ENCODE peak calls at places on chromosome 10, in ten cellular contexts. V, L, C, I, P, H, U, N, Q and J are unnamed samples.

GRCh38 chr10:50641636-50642035 is 17.9 kb upstream of the SGMS1 start:
- DNase-seq in V (no peak), L (no peak), C (no peak), I (no peak), P (no peak), H (no peak), U (no peak), N (no peak), Q (no peak), J (no peak)

GRCh38 chr10:37733822-37734221 is 123.6 kb downstream of the ZNF248 start:
- DNase-seq in V (no peak), L (no peak), C (no peak), I (no peak), P (peak; percentile 14), H (no peak), U (no peak), N (no peak), Q (no peak), J (no peak)

GRCh38 chr10:77605466-77605865 is 32.1 kb downstream of the KCNMA1 start:
- DNase-seq in V (no peak), L (no peak), C (no peak), I (no peak), P (peak; percentile 47), H (no peak), U (no peak), N (no peak), Q (no peak), J (no peak)

GRCh38 chr10:34698979-34699378 is 116.1 kb downstream of the PARD3 start:
- DNase-seq in V (no peak), L (no peak), C (peak; percentile 22), I (no peak), P (peak; percentile 87), H (no peak), U (no peak), N (no peak), Q (no peak), J (peak; percentile 45)

GRCh38 chr10:119871881-119872609 is 598 bp downstream of the MCMBP start:
- DNase-seq in V (peak; percentile 55), L (peak; percentile 82), C (no peak), I (no peak), P (peak; percentile 32), H (peak; percentile 36), U (peak; percentile 77), N (peak; percentile 49), Q (peak; percentile 61), J (peak; percentile 58)

GRCh38 chr10:48937796-48938195 is 1.8 kb downstream of the LRRC18 start:
- DNase-seq in V (no peak), L (no peak), C (no peak), I (no peak), P (no peak), H (no peak), U (no peak), N (no peak), Q (no peak), J (no peak)

GRCh38 chr10:122331615-122332446 is 42.7 kb upstream of the PLEKHA1 start:
- DNase-seq in V (no peak), L (no peak), C (no peak), I (peak; percentile 72), P (no peak), H (no peak), U (no peak), N (no peak), Q (no peak), J (no peak)

GRCh38 chr10:15585303-15585715 is 134.4 kb downstream of the ITGA8 start:
- DNase-seq in V (no peak), L (peak; percentile 77), C (no peak), I (peak; percentile 17), P (peak; percentile 57), H (peak; percentile 60), U (peak; percentile 59), N (peak; percentile 1), Q (peak; percentile 21), J (peak; percentile 24)

GRCh38 chr10:110305767-110306451 is 1.2 kb upstream of the SMNDC1 start:
- DNase-seq in V (peak; percentile 35), L (peak; percentile 52), C (peak; percentile 71), I (peak; percentile 64), P (peak; percentile 88), H (no peak), U (no peak), N (peak; percentile 12), Q (peak; percentile 39), J (peak; percentile 93)

GRCh38 chr10:89891006-89891405 is 189.6 kb downstream of the KIF20B start:
- DNase-seq in V (no peak), L (no peak), C (no peak), I (no peak), P (no peak), H (no peak), U (no peak), N (no peak), Q (no peak), J (peak; percentile 41)

GRCh38 chr10:93445097-93445960 is 36.8 kb downstream of the MYOF start:
- DNase-seq in V (no peak), L (peak; percentile 94), C (peak; percentile 92), I (peak; percentile 48), P (peak; percentile 98), H (peak; percentile 58), U (peak; percentile 94), N (no peak), Q (no peak), J (peak; percentile 98)

GRCh38 chr10:125001313-125002043 is 59.6 kb downstream of the ZRANB1 start:
- DNase-seq in V (no peak), L (peak; percentile 72), C (no peak), I (peak; percentile 59), P (no peak), H (peak; percentile 35), U (no peak), N (no peak), Q (no peak), J (no peak)

GRCh38 chr10:86329896-86330680 is 36.5 kb downstream of the GRID1 start:
- DNase-seq in V (no peak), L (no peak), C (no peak), I (no peak), P (no peak), H (no peak), U (no peak), N (no peak), Q (no peak), J (no peak)

GRCh38 chr10:11875499-11876281 is 52.5 kb downstream of the PROSER2 start:
- DNase-seq in V (no peak), L (peak; percentile 93), C (no peak), I (no peak), P (peak; percentile 93), H (no peak), U (peak; percentile 95), N (no peak), Q (no peak), J (peak; percentile 87)

GRCh38 chr10:121831777-121832176 is 96.1 kb downstream of the ATE1 start:
- DNase-seq in V (no peak), L (no peak), C (no peak), I (no peak), P (no peak), H (no peak), U (no peak), N (no peak), Q (no peak), J (no peak)

GRCh38 chr10:131702521-131703356 is 198.1 kb upstream of the PPP2R2D start:
- DNase-seq in V (no peak), L (no peak), C (no peak), I (no peak), P (no peak), H (no peak), U (no peak), N (no peak), Q (no peak), J (no peak)

GRCh38 chr10:1036341-1036791 is 10.7 kb upstream of the IDI2 start:
- DNase-seq in V (no peak), L (no peak), C (no peak), I (no peak), P (peak; percentile 76), H (no peak), U (no peak), N (no peak), Q (no peak), J (peak; percentile 86)

GRCh38 chr10:93261961-93262610 is 188.4 kb downstream of the CYP26A1 start:
- DNase-seq in V (no peak), L (no peak), C (no peak), I (no peak), P (peak; percentile 18), H (no peak), U (no peak), N (no peak), Q (no peak), J (peak; percentile 54)

GRCh38 chr10:124717358-124717757 is 26.8 kb downstream of the FAM53B start:
- DNase-seq in V (no peak), L (peak; percentile 19), C (no peak), I (no peak), P (no peak), H (no peak), U (no peak), N (no peak), Q (no peak), J (no peak)

GRCh38 chr10:43340619-43341018 is 30.8 kb upstream of the FXYD4 start:
- DNase-seq in V (no peak), L (no peak), C (no peak), I (no peak), P (peak; percentile 86), H (peak; percentile 58), U (no peak), N (no peak), Q (no peak), J (no peak)

GRCh38 chr10:77247076-77247561 is 390.5 kb downstream of the KCNMA1 start:
- DNase-seq in V (no peak), L (no peak), C (no peak), I (no peak), P (peak; percentile 84), H (no peak), U (peak; percentile 67), N (no peak), Q (no peak), J (peak; percentile 94)

GRCh38 chr10:87771871-87772500 is 46.0 kb downstream of the ATAD1 start:
- DNase-seq in V (no peak), L (no peak), C (no peak), I (peak; percentile 14), P (peak; percentile 32), H (no peak), U (no peak), N (no peak), Q (peak; percentile 15), J (peak; percentile 46)

GRCh38 chr10:71274901-71275796 is 43.9 kb upstream of the SLC29A3 start:
- DNase-seq in V (no peak), L (peak; percentile 11), C (no peak), I (no peak), P (no peak), H (no peak), U (no peak), N (no peak), Q (no peak), J (no peak)

GRCh38 chr10:101286248-101287046 is 57.2 kb upstream of the LBX1 start:
- DNase-seq in V (no peak), L (no peak), C (no peak), I (no peak), P (no peak), H (no peak), U (no peak), N (no peak), Q (no peak), J (no peak)

GRCh38 chr10:92240289-92241157 is 50.4 kb downstream of the CPEB3 start:
- DNase-seq in V (peak; percentile 5), L (no peak), C (peak; percentile 69), I (peak; percentile 93), P (peak; percentile 42), H (peak; percentile 53), U (peak; percentile 78), N (peak; percentile 3), Q (peak; percentile 66), J (peak; percentile 79)

GRCh38 chr10:18362892-18363291 is 222.7 kb downstream of the CACNB2 start:
- DNase-seq in V (no peak), L (no peak), C (no peak), I (no peak), P (no peak), H (no peak), U (no peak), N (no peak), Q (no peak), J (no peak)

GRCh38 chr10:100744980-100745881 is at the start of gene PAX2:
- DNase-seq in V (no peak), L (no peak), C (no peak), I (no peak), P (peak; percentile 49), H (no peak), U (no peak), N (no peak), Q (no peak), J (no peak)

GRCh38 chr10:78194539-78195402 is 161.1 kb downstream of the RPS24 start:
- DNase-seq in V (no peak), L (peak; percentile 54), C (no peak), I (no peak), P (peak; percentile 77), H (no peak), U (no peak), N (no peak), Q (no peak), J (peak; percentile 20)